ENCODE peak calls at places on chromosomes 1 and 21, in six cellular contexts. One of them, this sample, is unnamed.

GRCh38 chr1:1540015-1540816 is at the start of gene TMEM240:
- DNase-seq in stomach: peak
- DNase-seq in CD4-positive, alpha-beta T cell: peak
- DNase-seq in epithelial cell of esophagus: peak
- DNase-seq in HFFc6: peak
- DNase-seq in breast epithelium: peak
- DNase-seq in this sample: peak

GRCh38 chr1:109927908-109928307 is 17.3 kb downstream of the CSF1 start:
- DNase-seq in stomach: peak
- DNase-seq in CD4-positive, alpha-beta T cell: no peak
- DNase-seq in epithelial cell of esophagus: no peak
- DNase-seq in HFFc6: no peak
- DNase-seq in breast epithelium: no peak
- DNase-seq in this sample: no peak

GRCh38 chr1:7407980-7408770 is 362.9 kb upstream of the VAMP3 start:
- DNase-seq in stomach: peak
- DNase-seq in CD4-positive, alpha-beta T cell: no peak
- DNase-seq in epithelial cell of esophagus: no peak
- DNase-seq in HFFc6: no peak
- DNase-seq in breast epithelium: no peak
- DNase-seq in this sample: no peak

GRCh38 chr1:233664254-233664653 is 50.3 kb downstream of the KCNK1 start:
- DNase-seq in stomach: no peak
- DNase-seq in CD4-positive, alpha-beta T cell: no peak
- DNase-seq in epithelial cell of esophagus: peak
- DNase-seq in HFFc6: no peak
- DNase-seq in breast epithelium: no peak
- DNase-seq in this sample: no peak

GRCh38 chr1:219506337-219506944 is 106.5 kb downstream of the ZC3H11B start:
- DNase-seq in stomach: no peak
- DNase-seq in CD4-positive, alpha-beta T cell: no peak
- DNase-seq in epithelial cell of esophagus: no peak
- DNase-seq in HFFc6: no peak
- DNase-seq in breast epithelium: no peak
- DNase-seq in this sample: no peak

GRCh38 chr1:100773444-100773843 is 53.9 kb downstream of the VCAM1 start:
- DNase-seq in stomach: no peak
- DNase-seq in CD4-positive, alpha-beta T cell: no peak
- DNase-seq in epithelial cell of esophagus: peak
- DNase-seq in HFFc6: no peak
- DNase-seq in breast epithelium: no peak
- DNase-seq in this sample: no peak

GRCh38 chr1:160682983-160683886 is 28.4 kb downstream of the CD48 start:
- DNase-seq in stomach: no peak
- DNase-seq in CD4-positive, alpha-beta T cell: no peak
- DNase-seq in epithelial cell of esophagus: peak
- DNase-seq in HFFc6: no peak
- DNase-seq in breast epithelium: no peak
- DNase-seq in this sample: no peak

GRCh38 chr1:215710340-215710971 is 143.4 kb downstream of the KCTD3 start:
- DNase-seq in stomach: no peak
- DNase-seq in CD4-positive, alpha-beta T cell: no peak
- DNase-seq in epithelial cell of esophagus: peak
- DNase-seq in HFFc6: peak
- DNase-seq in breast epithelium: no peak
- DNase-seq in this sample: no peak

GRCh38 chr1:156157974-156158373 is 4.6 kb downstream of the SEMA4A start:
- DNase-seq in stomach: no peak
- DNase-seq in CD4-positive, alpha-beta T cell: no peak
- DNase-seq in epithelial cell of esophagus: no peak
- DNase-seq in HFFc6: no peak
- DNase-seq in breast epithelium: no peak
- DNase-seq in this sample: no peak

GRCh38 chr1:240245629-240246020 is 153.9 kb downstream of the FMN2 start:
- DNase-seq in stomach: no peak
- DNase-seq in CD4-positive, alpha-beta T cell: no peak
- DNase-seq in epithelial cell of esophagus: no peak
- DNase-seq in HFFc6: peak
- DNase-seq in breast epithelium: no peak
- DNase-seq in this sample: no peak

GRCh38 chr1:32031578-32032286 is 18.1 kb downstream of the KHDRBS1 start:
- DNase-seq in stomach: no peak
- DNase-seq in CD4-positive, alpha-beta T cell: no peak
- DNase-seq in epithelial cell of esophagus: peak
- DNase-seq in HFFc6: peak
- DNase-seq in breast epithelium: no peak
- DNase-seq in this sample: no peak

GRCh38 chr1:63593887-63594617 is 841 bp downstream of the PGM1 start:
- DNase-seq in stomach: peak
- DNase-seq in CD4-positive, alpha-beta T cell: peak
- DNase-seq in epithelial cell of esophagus: peak
- DNase-seq in HFFc6: peak
- DNase-seq in breast epithelium: peak
- DNase-seq in this sample: peak

GRCh38 chr1:97105531-97105930 is 383.9 kb downstream of the PTBP2 start:
- DNase-seq in stomach: no peak
- DNase-seq in CD4-positive, alpha-beta T cell: no peak
- DNase-seq in epithelial cell of esophagus: no peak
- DNase-seq in HFFc6: peak
- DNase-seq in breast epithelium: no peak
- DNase-seq in this sample: no peak

GRCh38 chr1:200154069-200154767 is 126.7 kb downstream of the NR5A2 start:
- DNase-seq in stomach: no peak
- DNase-seq in CD4-positive, alpha-beta T cell: peak
- DNase-seq in epithelial cell of esophagus: peak
- DNase-seq in HFFc6: no peak
- DNase-seq in breast epithelium: no peak
- DNase-seq in this sample: no peak

GRCh38 chr1:228285661-228286504 is 78.0 kb downstream of the OBSCN start:
- DNase-seq in stomach: no peak
- DNase-seq in CD4-positive, alpha-beta T cell: no peak
- DNase-seq in epithelial cell of esophagus: no peak
- DNase-seq in HFFc6: no peak
- DNase-seq in breast epithelium: peak
- DNase-seq in this sample: no peak

GRCh38 chr1:33256701-33257387 is 552 bp downstream of the ZNF362 start:
- DNase-seq in stomach: peak
- DNase-seq in CD4-positive, alpha-beta T cell: peak
- DNase-seq in epithelial cell of esophagus: peak
- DNase-seq in HFFc6: peak
- DNase-seq in breast epithelium: peak
- DNase-seq in this sample: peak

GRCh38 chr1:48469616-48470500 is 2.1 kb downstream of the SPATA6 start:
- DNase-seq in stomach: peak
- DNase-seq in CD4-positive, alpha-beta T cell: no peak
- DNase-seq in epithelial cell of esophagus: peak
- DNase-seq in HFFc6: no peak
- DNase-seq in breast epithelium: no peak
- DNase-seq in this sample: no peak

GRCh38 chr1:54158071-54158470 is 5.3 kb upstream of the CDCP2 start:
- DNase-seq in stomach: peak
- DNase-seq in CD4-positive, alpha-beta T cell: no peak
- DNase-seq in epithelial cell of esophagus: peak
- DNase-seq in HFFc6: no peak
- DNase-seq in breast epithelium: no peak
- DNase-seq in this sample: no peak

GRCh38 chr1:25569599-25570458 is 26.4 kb downstream of the LDLRAP1 start:
- DNase-seq in stomach: no peak
- DNase-seq in CD4-positive, alpha-beta T cell: no peak
- DNase-seq in epithelial cell of esophagus: peak
- DNase-seq in HFFc6: no peak
- DNase-seq in breast epithelium: no peak
- DNase-seq in this sample: no peak

GRCh38 chr1:184160942-184161698 is 109.6 kb downstream of the TSEN15 start:
- DNase-seq in stomach: no peak
- DNase-seq in CD4-positive, alpha-beta T cell: no peak
- DNase-seq in epithelial cell of esophagus: no peak
- DNase-seq in HFFc6: peak
- DNase-seq in breast epithelium: no peak
- DNase-seq in this sample: no peak

GRCh38 chr21:40466893-40467483 is 380.0 kb downstream of the DSCAM start:
- DNase-seq in stomach: no peak
- DNase-seq in CD4-positive, alpha-beta T cell: no peak
- DNase-seq in epithelial cell of esophagus: peak
- DNase-seq in HFFc6: peak
- DNase-seq in breast epithelium: no peak
- DNase-seq in this sample: no peak

GRCh38 chr1:147527941-147528936 is 13.1 kb upstream of the BCL9 start:
- DNase-seq in stomach: no peak
- DNase-seq in CD4-positive, alpha-beta T cell: no peak
- DNase-seq in epithelial cell of esophagus: no peak
- DNase-seq in HFFc6: no peak
- DNase-seq in breast epithelium: no peak
- DNase-seq in this sample: no peak

GRCh38 chr1:115220340-115221030 is 117.6 kb downstream of the NGF start:
- DNase-seq in stomach: no peak
- DNase-seq in CD4-positive, alpha-beta T cell: no peak
- DNase-seq in epithelial cell of esophagus: no peak
- DNase-seq in HFFc6: no peak
- DNase-seq in breast epithelium: no peak
- DNase-seq in this sample: no peak

GRCh38 chr1:200869753-200870391 is 2.9 kb upstream of the GPR25 start:
- DNase-seq in stomach: no peak
- DNase-seq in CD4-positive, alpha-beta T cell: no peak
- DNase-seq in epithelial cell of esophagus: no peak
- DNase-seq in HFFc6: no peak
- DNase-seq in breast epithelium: no peak
- DNase-seq in this sample: no peak

GRCh38 chr21:32240708-32241433 is 38.0 kb downstream of the MIS18A start:
- DNase-seq in stomach: no peak
- DNase-seq in CD4-positive, alpha-beta T cell: no peak
- DNase-seq in epithelial cell of esophagus: no peak
- DNase-seq in HFFc6: no peak
- DNase-seq in breast epithelium: no peak
- DNase-seq in this sample: no peak

GRCh38 chr1:1470626-1471388 is 758 bp upstream of the ATAD3B start:
- DNase-seq in stomach: no peak
- DNase-seq in CD4-positive, alpha-beta T cell: no peak
- DNase-seq in epithelial cell of esophagus: peak
- DNase-seq in HFFc6: no peak
- DNase-seq in breast epithelium: no peak
- DNase-seq in this sample: no peak

GRCh38 chr1:39569034-39569433 is 7.6 kb downstream of the PABPC4 start:
- DNase-seq in stomach: no peak
- DNase-seq in CD4-positive, alpha-beta T cell: no peak
- DNase-seq in epithelial cell of esophagus: no peak
- DNase-seq in HFFc6: no peak
- DNase-seq in breast epithelium: no peak
- DNase-seq in this sample: no peak

GRCh38 chr1:244971524-244972216 is 107.3 kb upstream of the HNRNPU start:
- DNase-seq in stomach: no peak
- DNase-seq in CD4-positive, alpha-beta T cell: no peak
- DNase-seq in epithelial cell of esophagus: no peak
- DNase-seq in HFFc6: no peak
- DNase-seq in breast epithelium: no peak
- DNase-seq in this sample: no peak

GRCh38 chr21:42164064-42164789 is 54.7 kb upstream of the ABCG1 start:
- DNase-seq in stomach: peak
- DNase-seq in CD4-positive, alpha-beta T cell: peak
- DNase-seq in epithelial cell of esophagus: peak
- DNase-seq in HFFc6: no peak
- DNase-seq in breast epithelium: peak
- DNase-seq in this sample: no peak
- TF ChIP-seq CTCF in stomach: peak
- TF ChIP-seq CTCF in CD4-positive, alpha-beta T cell: peak
- TF ChIP-seq CTCF in epithelial cell of esophagus: peak
- TF ChIP-seq CTCF in HFFc6: peak
- TF ChIP-seq CTCF in breast epithelium: no peak
- TF ChIP-seq CTCF in this sample: peak

DNA sequence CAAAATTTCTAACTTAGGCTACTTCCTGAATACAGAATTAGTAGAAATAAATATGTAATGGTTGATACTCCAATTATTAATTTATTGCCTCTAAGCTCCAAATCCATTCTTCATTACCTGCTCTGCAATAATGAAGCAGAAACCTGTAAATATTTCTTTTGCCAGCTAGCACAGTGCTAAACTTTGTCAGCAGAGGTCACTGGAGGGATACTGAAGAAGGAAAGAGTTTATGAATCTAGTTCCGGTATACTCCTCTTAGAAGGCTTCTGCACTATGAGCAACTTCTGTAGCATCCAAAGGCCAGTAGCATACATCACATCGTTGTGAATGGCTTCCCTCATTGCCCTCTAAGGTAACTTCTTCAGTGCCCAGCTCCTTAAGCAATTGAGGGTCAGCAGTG is 81.0 kb upstream of the LHX8 start:
- DNase-seq in stomach: no peak
- DNase-seq in CD4-positive, alpha-beta T cell: no peak
- DNase-seq in epithelial cell of esophagus: peak
- DNase-seq in HFFc6: no peak
- DNase-seq in breast epithelium: no peak
- DNase-seq in this sample: no peak
- TF ChIP-seq CTCF in stomach: no peak
- TF ChIP-seq CTCF in CD4-positive, alpha-beta T cell: no peak
- TF ChIP-seq CTCF in epithelial cell of esophagus: peak
- TF ChIP-seq CTCF in HFFc6: no peak
- TF ChIP-seq CTCF in breast epithelium: no peak
- TF ChIP-seq CTCF in this sample: peak

GRCh38 chr1:66924756-66925557 is at the start of the genes DNAI4 and MIER1:
- DNase-seq in stomach: peak
- DNase-seq in CD4-positive, alpha-beta T cell: peak
- DNase-seq in epithelial cell of esophagus: peak
- DNase-seq in HFFc6: peak
- DNase-seq in breast epithelium: peak
- DNase-seq in this sample: peak
- TF ChIP-seq CTCF in stomach: no peak
- TF ChIP-seq CTCF in CD4-positive, alpha-beta T cell: no peak
- TF ChIP-seq CTCF in epithelial cell of esophagus: peak
- TF ChIP-seq CTCF in HFFc6: no peak
- TF ChIP-seq CTCF in breast epithelium: peak
- TF ChIP-seq CTCF in this sample: peak

GRCh38 chr1:236853916-236854601 is 59.0 kb downstream of the MTR start:
- DNase-seq in stomach: no peak
- DNase-seq in CD4-positive, alpha-beta T cell: no peak
- DNase-seq in epithelial cell of esophagus: no peak
- DNase-seq in HFFc6: peak
- DNase-seq in breast epithelium: no peak
- DNase-seq in this sample: no peak
- TF ChIP-seq CTCF in stomach: no peak
- TF ChIP-seq CTCF in CD4-positive, alpha-beta T cell: no peak
- TF ChIP-seq CTCF in epithelial cell of esophagus: no peak
- TF ChIP-seq CTCF in HFFc6: no peak
- TF ChIP-seq CTCF in breast epithelium: no peak
- TF ChIP-seq CTCF in this sample: no peak

This sample was measured in progenitor cell of endocrine pancreas.